ENCODE peak calls at places on chromosomes 13 and 19, in five cellular contexts. A, W, P, Z and T are unnamed samples. For H3K36me3, the result is how much of the 10 kb centered on the place peaks cover.

GRCh38 chr13:32829676-32830091 is 186.5 kb upstream of the KL start:
- DNase-seq in W (no peak), P (no peak), Z (no peak), A (no peak), T (no peak)

GRCh38 chr19:13381827-13382632 is 124.2 kb downstream of the CACNA1A start:
- DNase-seq in A (no peak), Z (no peak), W (no peak), P (no peak), T (no peak)

GRCh38 chr13:27991881-27992280 is 3.4 kb upstream of the URAD start:
- DNase-seq in Z (no peak), W (no peak), P (no peak), A (no peak), T (no peak)

GRCh38 chr19:12647490-12648071 is 19.0 kb downstream of the MAN2B1 start:
- DNase-seq in P (no peak), Z (peak), A (peak), W (peak), T (peak)

GRCh38 chr19:50008532-50008931 is 16.6 kb downstream of the VRK3 start:
- DNase-seq in A (no peak), P (no peak), Z (no peak), W (no peak), T (no peak)

GRCh38 chr19:58386166-58386575 is 898 bp upstream of the RPS5 start:
- DNase-seq in Z (no peak), A (no peak), P (no peak), W (no peak), T (no peak)

GRCh38 chr13:30850204-30850866 is 55.7 kb upstream of the MEDAG start:
- DNase-seq in W (no peak), P (no peak), Z (no peak), A (no peak), T (no peak)

GRCh38 chr19:51107406-51108065 is 673 bp downstream of the CTU1 start:
- DNase-seq in P (peak), Z (no peak), A (no peak), W (no peak), T (no peak)

GRCh38 chr13:98327326-98328314 is 150.6 kb upstream of the RNF113B start:
- DNase-seq in Z (no peak), P (no peak), A (no peak), W (no peak), T (no peak)

GRCh38 chr19:18507727-18508440 is 14.0 kb downstream of the ELL start:
- DNase-seq in Z (no peak), P (no peak), A (no peak), W (no peak), T (peak)

GRCh38 chr13:74732736-74733135 is 598.5 kb upstream of the KLF12 start:
- DNase-seq in W (no peak), P (no peak), A (no peak), Z (no peak), T (no peak)

GRCh38 chr19:19185853-19186728 is 5.9 kb downstream of the BORCS8 start:
- DNase-seq in A (peak), W (peak), P (no peak), Z (peak), T (no peak)

GRCh38 chr19:33726756-33727155 is 69.9 kb upstream of the KCTD15 start:
- DNase-seq in Z (no peak), W (no peak), A (no peak), P (no peak), T (no peak)

GRCh38 chr13:64684685-64685431 is 2545.3 kb downstream of the PCDH9 start:
- DNase-seq in A (no peak), Z (no peak), P (no peak), W (no peak), T (no peak)

GRCh38 chr13:73520566-73521290 is 461.9 kb downstream of the KLF5 start:
- DNase-seq in W (no peak), P (no peak), A (no peak), Z (no peak), T (no peak)

GRCh38 chr19:48490980-48491792 is 20.4 kb downstream of the LMTK3 start:
- DNase-seq in A (peak), P (no peak), W (no peak), Z (peak), T (no peak)

GRCh38 chr13:42170029-42170428 is 101.9 kb upstream of the AKAP11 start:
- DNase-seq in P (no peak), A (no peak), Z (no peak), W (no peak), T (no peak)

GRCh38 chr13:30148171-30148754 is 159.1 kb downstream of the KATNAL1 start:
- DNase-seq in P (no peak), W (no peak), A (no peak), Z (no peak), T (no peak)

GRCh38 chr13:60756306-60756705 is 359.3 kb downstream of the TDRD3 start:
- DNase-seq in A (no peak), P (no peak), W (no peak), Z (no peak), T (no peak)

GRCh38 chr13:94291631-94292322 is 187.7 kb downstream of the DCT start:
- DNase-seq in Z (no peak), P (no peak), W (no peak), A (no peak), T (no peak)

GRCh38 chr19:681029-681626 is 4.9 kb downstream of the FSTL3 start:
- DNase-seq in P (no peak), W (no peak), Z (peak), A (peak), T (peak)

GRCh38 chr19:55253842-55254624 is 4.8 kb downstream of the PPP6R1 start:
- DNase-seq in Z (peak), P (no peak), A (peak), W (no peak), T (no peak)

GRCh38 chr19:44113784-44114390 is 688 bp downstream of the ZNF225 start:
- DNase-seq in A (peak), W (no peak), P (peak), Z (no peak), T (no peak)

GRCh38 chr13:39512687-39513086 is 90.3 kb downstream of the LHFPL6 start:
- DNase-seq in W (no peak), Z (no peak), A (no peak), P (no peak), T (no peak)

GRCh38 chr19:28291874-28292273 is 921.1 kb downstream of the UQCRFS1 start:
- DNase-seq in A (no peak), W (no peak), P (no peak), Z (no peak), T (no peak)

GRCh38 chr19:47324502-47324901 is 7.5 kb upstream of the C5AR2 start:
- DNase-seq in Z (no peak), P (no peak), A (peak), W (peak), T (peak)

GRCh38 chr19:1261512-1261862 is 7.6 kb upstream of the CIRBP start:
- DNase-seq in Z (no peak), W (no peak), P (no peak), A (peak), T (peak)

GRCh38 chr19:49057636-49058234 is at the start of gene CGB7:
- DNase-seq in Z (peak), P (peak), W (peak), A (peak), T (peak)

GRCh38 chr19:6527893-6528543 is 2.8 kb upstream of the TNFSF9 start:
- DNase-seq in P (no peak), Z (no peak), W (no peak), A (no peak), T (no peak)

GRCh38 chr13:113034451-113035208 is 65.6 kb downstream of the MCF2L start:
- DNase-seq in P (no peak), W (peak), Z (peak), A (peak), T (no peak)

GRCh38 chr13:41942462-41943094 is 18.3 kb downstream of the VWA8 start:
- DNase-seq in Z (no peak), P (no peak), W (no peak), A (no peak), T (no peak)

GRCh38 chr19:46741447-46741846 is 4.4 kb upstream of the FKRP start:
- DNase-seq in Z (no peak), P (no peak), W (no peak), A (no peak), T (no peak)

GRCh38 chr19:21434516-21434915 is 37.6 kb downstream of the ZNF493 start:
- DNase-seq in P (no peak), Z (no peak), A (no peak), W (no peak), T (no peak)

GRCh38 chr19:21434967-21435544 is 38.1 kb downstream of the ZNF493 start:
- DNase-seq in A (no peak), W (no peak), Z (no peak), P (no peak), T (no peak)

GRCh38 chr19:21440321-21440720 is 43.4 kb downstream of the ZNF493 start:
- DNase-seq in P (no peak), A (no peak), Z (no peak), W (no peak), T (no peak)

GRCh38 chr19:21439372-21439771 is 42.4 kb downstream of the ZNF493 start:
- DNase-seq in Z (peak), A (no peak), W (no peak), P (no peak), T (no peak)
- TF ChIP-seq POLR2A in Z (no peak), A (no peak), W (no peak), P (no peak), T (no peak)

DNA sequence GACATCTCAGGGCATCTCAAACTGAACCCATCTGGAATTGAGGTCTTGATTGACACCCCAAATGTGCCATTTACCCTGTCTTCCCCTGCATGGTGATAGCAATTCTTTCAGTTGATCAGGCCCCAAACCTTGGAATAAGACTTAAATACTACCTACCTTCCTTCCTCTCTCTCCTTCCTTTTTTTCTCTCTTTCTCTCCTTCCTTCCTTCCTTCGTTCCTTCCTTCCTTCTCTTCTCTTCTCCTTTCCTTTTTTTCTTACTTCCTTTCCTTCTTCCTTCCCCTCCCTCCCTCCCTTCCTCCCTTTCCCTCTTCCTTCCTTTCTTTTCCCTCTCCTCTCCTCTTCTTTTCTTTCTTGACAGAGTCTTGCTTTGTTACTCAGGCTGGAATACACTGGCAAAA is 7.4 kb upstream of the GIPC1 start:
- DNase-seq in A (no peak), P (no peak), Z (no peak), W (no peak), T (no peak)
- H3K27ac ChIP-seq in A (no peak), P (no peak), Z (no peak), W (no peak), T (no peak)

GRCh38 chr19:4692275-4693077 is 22.3 kb upstream of the MYDGF start:
- DNase-seq in P (no peak), Z (no peak), A (no peak), W (no peak), T (no peak)

GRCh38 chr19:4691383-4691782 is 21.2 kb upstream of the MYDGF start:
- DNase-seq in P (no peak), W (peak), A (peak), Z (no peak), T (no peak)

GRCh38 chr19:4688587-4688986 is 18.4 kb upstream of the MYDGF start:
- DNase-seq in A (no peak), Z (no peak), P (no peak), W (no peak), T (no peak)

GRCh38 chr19:4689403-4689802 is 19.3 kb upstream of the MYDGF start:
- DNase-seq in P (no peak), Z (no peak), A (no peak), W (no peak), T (no peak)

GRCh38 chr19:4690362-4690761 is 20.2 kb upstream of the MYDGF start:
- DNase-seq in Z (no peak), P (no peak), A (no peak), W (no peak), T (no peak)
- H3K36me3 ChIP-seq in Z (half or more), P (half or more), A (under half), W (half or more), T (under half)

GRCh38 chr19:10712754-10713153 is 5.1 kb upstream of the DNM2 start:
- DNase-seq in A (peak), Z (no peak), W (no peak), P (no peak), T (no peak)
- TF ChIP-seq POLR2A in A (peak), Z (no peak), W (no peak), P (no peak), T (no peak)